ENCODE peak calls at places on chromosomes 5 and 9, in five cellular contexts. Y, L, N, S and X are unnamed samples.

GRCh38 chr5:53331463-53331862 is 149.0 kb upstream of the FST start:
- DNase-seq in Y (no peak), L (no peak), N (no peak), S (no peak), X (no peak)

GRCh38 chr5:24905123-24905522 is 260.3 kb upstream of the CDH10 start:
- DNase-seq in Y (no peak), L (no peak), N (no peak), S (no peak), X (no peak)

GRCh38 chr9:87725900-87726709 is at the start of gene CTSL:
- DNase-seq in S (no peak), N (peak), Y (no peak), L (peak), X (peak)

GRCh38 chr5:79076819-79077218 is 7.3 kb downstream of the BHMT2 start:
- DNase-seq in S (no peak), N (no peak), L (no peak), Y (no peak), X (no peak)

GRCh38 chr5:144195443-144195842 is 24.8 kb downstream of the KCTD16 start:
- DNase-seq in L (no peak), N (no peak), Y (no peak), S (no peak), X (no peak)

GRCh38 chr5:141234109-141234508 is 11.0 kb downstream of the PCDHB14 start:
- DNase-seq in Y (no peak), N (no peak), L (no peak), S (no peak), X (no peak)

GRCh38 chr5:131252824-131253171 is 11.1 kb upstream of the CDC42SE2 start:
- DNase-seq in Y (no peak), N (peak), L (no peak), S (peak), X (no peak)

GRCh38 chr9:89622933-89623861 is 18.4 kb downstream of the GADD45G start:
- DNase-seq in L (peak), S (no peak), N (no peak), Y (no peak), X (no peak)

GRCh38 chr9:88535226-88535931 is 401 bp downstream of the NXNL2 start:
- DNase-seq in S (no peak), N (peak), L (peak), Y (no peak), X (no peak)

GRCh38 chr5:137492321-137492720 is 6.8 kb downstream of the SPOCK1 start:
- DNase-seq in N (no peak), Y (peak), L (no peak), S (no peak), X (no peak)

GRCh38 chr9:80157561-80157983 is 585.8 kb downstream of the TLE4 start:
- DNase-seq in Y (peak), S (no peak), N (no peak), L (no peak), X (no peak)

GRCh38 chr5:143142596-143143435 is 260.7 kb downstream of the NR3C1 start:
- DNase-seq in N (no peak), Y (no peak), L (no peak), S (no peak), X (no peak)

GRCh38 chr5:107633171-107633901 is 37.4 kb downstream of the EFNA5 start:
- DNase-seq in L (peak), S (no peak), Y (peak), N (no peak), X (no peak)

GRCh38 chr5:32352685-32353084 is 39.9 kb upstream of the MTMR12 start:
- DNase-seq in N (no peak), S (no peak), Y (no peak), L (no peak), X (no peak)

GRCh38 chr9:114588150-114588663 is 638 bp downstream of the ATP6V1G1 start:
- DNase-seq in Y (no peak), N (no peak), S (peak), L (peak), X (no peak)

GRCh38 chr9:133605856-133606721 is 3.1 kb downstream of the FAM163B start:
- DNase-seq in S (no peak), L (no peak), Y (no peak), N (no peak), X (no peak)

GRCh38 chr9:69168709-69169217 is 5.3 kb upstream of the TJP2 start:
- DNase-seq in Y (no peak), L (no peak), S (peak), N (peak), X (no peak)

GRCh38 chr5:161149078-161149477 is 297.1 kb upstream of the ATP10B start:
- DNase-seq in S (peak), N (no peak), Y (no peak), L (no peak), X (no peak)

GRCh38 chr9:76886318-76886717 is 19.6 kb downstream of the PRUNE2 start:
- DNase-seq in N (no peak), Y (no peak), S (no peak), L (no peak), X (no peak)

GRCh38 chr5:163735069-163735468 is 229.7 kb downstream of the MAT2B start:
- DNase-seq in N (no peak), S (no peak), Y (no peak), L (no peak), X (no peak)

GRCh38 chr5:68875351-68875750 is 218.5 kb upstream of the SLC30A5 start:
- DNase-seq in N (no peak), S (no peak), Y (no peak), L (no peak), X (no peak)

GRCh38 chr5:97544279-97545077 is 361.4 kb upstream of the RIOK2 start:
- DNase-seq in N (no peak), L (no peak), S (no peak), Y (no peak), X (no peak)

GRCh38 chr5:149549461-149550266 is 1.6 kb downstream of the CSNK1A1 start:
- DNase-seq in S (peak), N (peak), Y (no peak), L (peak), X (no peak)

GRCh38 chr9:133572821-133573361 is 36.3 kb downstream of the FAM163B start:
- DNase-seq in N (no peak), L (no peak), S (no peak), Y (no peak), X (no peak)

DNA sequence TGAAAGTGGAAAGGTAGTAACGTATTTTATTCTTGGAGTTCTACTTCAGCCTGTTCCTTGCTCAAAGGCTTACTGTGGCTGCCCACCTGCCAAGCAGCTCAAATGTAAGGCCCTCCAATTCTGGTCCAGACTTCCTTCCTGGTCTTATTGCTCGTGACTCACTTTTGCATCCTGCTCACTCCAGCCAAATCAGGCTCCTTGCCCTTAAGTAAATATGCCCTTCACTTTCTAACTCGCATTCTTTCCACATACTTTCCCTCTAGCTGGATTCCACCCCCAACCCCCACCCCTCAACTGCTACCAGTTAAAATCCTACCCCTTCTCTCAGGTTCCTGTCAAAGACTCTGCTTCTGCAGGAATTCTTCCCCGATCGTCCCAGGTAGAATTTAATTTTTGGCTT is 96.6 kb downstream of the GALNT10 start:
- DNase-seq in Y (peak), N (no peak), S (no peak), L (peak), X (no peak)
- TF ChIP-seq CTCF in Y (no peak), N (no peak), S (no peak), L (no peak), X (no peak)

GRCh38 chr5:181045316-181045715 is 5.2 kb downstream of the BTNL9 start:
- DNase-seq in Y (no peak), L (no peak), S (peak), N (no peak), X (peak)
- TF ChIP-seq CTCF in Y (no peak), L (no peak), S (peak), N (no peak), X (no peak)

GRCh38 chr5:135341021-135341666 is 57.9 kb downstream of the MACROH2A1 start:
- DNase-seq in Y (no peak), L (no peak), N (no peak), S (no peak), X (no peak)
- TF ChIP-seq CTCF in Y (no peak), L (no peak), N (no peak), S (no peak), X (no peak)

DNA sequence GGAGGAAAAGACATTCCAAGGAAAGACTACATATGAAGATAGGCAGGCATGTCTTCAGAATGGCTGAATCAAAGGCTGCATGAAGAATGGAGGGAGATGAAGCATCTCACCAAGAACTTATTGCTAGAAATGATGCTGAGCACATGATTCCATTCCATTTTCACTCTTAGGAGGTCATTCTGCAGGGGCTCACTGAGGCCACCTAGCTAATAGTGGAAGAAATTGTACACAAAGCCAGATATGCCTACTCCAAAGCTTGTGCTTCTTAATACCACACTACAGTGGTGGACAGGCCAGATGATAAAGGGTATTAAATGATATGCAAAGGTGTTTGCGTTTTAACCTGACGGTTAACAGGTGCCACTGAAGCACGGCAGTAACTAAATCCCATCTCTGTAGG is 14.7 kb downstream of the NDUFA8 start:
- DNase-seq in Y (no peak), S (peak), N (peak), L (no peak), X (no peak)
- TF ChIP-seq CTCF in Y (peak), S (peak), N (no peak), L (peak), X (peak)